ENCODE peak calls at places on chromosomes 4 and X, in ten cellular contexts. One of them, this sample, is unnamed.

GRCh38 chrX:45035071-45035470 is 162.1 kb downstream of the KDM6A start:
- DNase-seq in astrocyte: no peak
- DNase-seq in IMR-90: no peak
- DNase-seq in adrenal gland: no peak
- DNase-seq in BE2C: no peak
- DNase-seq in breast epithelium: no peak
- DNase-seq in right lobe of liver: no peak
- DNase-seq in astrocyte of the cerebellum: no peak
- DNase-seq in lower leg skin: no peak
- DNase-seq in retinal pigment epithelial cell: no peak
- DNase-seq in this sample: no peak

GRCh38 chr4:801436-802124 is 24.3 kb downstream of the CPLX1 start:
- DNase-seq in astrocyte: no peak
- DNase-seq in IMR-90: no peak
- DNase-seq in adrenal gland: no peak
- DNase-seq in BE2C: no peak
- DNase-seq in breast epithelium: no peak
- DNase-seq in right lobe of liver: no peak
- DNase-seq in astrocyte of the cerebellum: no peak
- DNase-seq in lower leg skin: no peak
- DNase-seq in retinal pigment epithelial cell: no peak
- DNase-seq in this sample: no peak

GRCh38 chrX:56763556-56764152 is 34.6 kb downstream of the NBDY start:
- DNase-seq in astrocyte: peak; percentile 16
- DNase-seq in IMR-90: peak; percentile 75
- DNase-seq in adrenal gland: peak; percentile 76
- DNase-seq in BE2C: no peak
- DNase-seq in breast epithelium: no peak
- DNase-seq in right lobe of liver: peak; percentile 71
- DNase-seq in astrocyte of the cerebellum: peak; percentile 48
- DNase-seq in lower leg skin: no peak
- DNase-seq in retinal pigment epithelial cell: peak; percentile 2
- DNase-seq in this sample: no peak

GRCh38 chr4:26219206-26219605 is 101.6 kb upstream of the RBPJ start:
- DNase-seq in astrocyte: no peak
- DNase-seq in IMR-90: no peak
- DNase-seq in adrenal gland: no peak
- DNase-seq in BE2C: no peak
- DNase-seq in breast epithelium: no peak
- DNase-seq in right lobe of liver: no peak
- DNase-seq in astrocyte of the cerebellum: no peak
- DNase-seq in lower leg skin: no peak
- DNase-seq in retinal pigment epithelial cell: no peak
- DNase-seq in this sample: no peak

GRCh38 chr4:173367285-173367684 is 3.5 kb upstream of the SAP30 start:
- DNase-seq in astrocyte: no peak
- DNase-seq in IMR-90: peak; percentile 22
- DNase-seq in adrenal gland: no peak
- DNase-seq in BE2C: no peak
- DNase-seq in breast epithelium: no peak
- DNase-seq in right lobe of liver: no peak
- DNase-seq in astrocyte of the cerebellum: no peak
- DNase-seq in lower leg skin: no peak
- DNase-seq in retinal pigment epithelial cell: no peak
- DNase-seq in this sample: no peak

GRCh38 chrX:11464836-11465458 is 171.7 kb downstream of the AMELX start:
- DNase-seq in astrocyte: no peak
- DNase-seq in IMR-90: no peak
- DNase-seq in adrenal gland: no peak
- DNase-seq in BE2C: no peak
- DNase-seq in breast epithelium: no peak
- DNase-seq in right lobe of liver: no peak
- DNase-seq in astrocyte of the cerebellum: no peak
- DNase-seq in lower leg skin: no peak
- DNase-seq in retinal pigment epithelial cell: no peak
- DNase-seq in this sample: no peak

GRCh38 chr4:38141808-38142500 is 181.8 kb downstream of the PTTG2 start:
- DNase-seq in astrocyte: peak; percentile 79
- DNase-seq in IMR-90: peak; percentile 86
- DNase-seq in adrenal gland: no peak
- DNase-seq in BE2C: no peak
- DNase-seq in breast epithelium: no peak
- DNase-seq in right lobe of liver: no peak
- DNase-seq in astrocyte of the cerebellum: no peak
- DNase-seq in lower leg skin: peak; percentile 37
- DNase-seq in retinal pigment epithelial cell: no peak
- DNase-seq in this sample: no peak

GRCh38 chr4:25928320-25928955 is 14.4 kb downstream of the SMIM20 start:
- DNase-seq in astrocyte: no peak
- DNase-seq in IMR-90: no peak
- DNase-seq in adrenal gland: no peak
- DNase-seq in BE2C: no peak
- DNase-seq in breast epithelium: no peak
- DNase-seq in right lobe of liver: no peak
- DNase-seq in astrocyte of the cerebellum: no peak
- DNase-seq in lower leg skin: no peak
- DNase-seq in retinal pigment epithelial cell: no peak
- DNase-seq in this sample: no peak

GRCh38 chrX:154409222-154409871 is at the start of gene DNASE1L1:
- DNase-seq in astrocyte: peak; percentile 82
- DNase-seq in IMR-90: peak; percentile 87
- DNase-seq in adrenal gland: peak; percentile 88
- DNase-seq in BE2C: peak; percentile 94
- DNase-seq in breast epithelium: no peak
- DNase-seq in right lobe of liver: peak; percentile 82
- DNase-seq in astrocyte of the cerebellum: peak; percentile 62
- DNase-seq in lower leg skin: peak; percentile 63
- DNase-seq in retinal pigment epithelial cell: peak; percentile 82
- DNase-seq in this sample: peak; percentile 87

GRCh38 chrX:150506486-150506885 is 61.9 kb upstream of the MTM1 start:
- DNase-seq in astrocyte: no peak
- DNase-seq in IMR-90: no peak
- DNase-seq in adrenal gland: no peak
- DNase-seq in BE2C: no peak
- DNase-seq in breast epithelium: no peak
- DNase-seq in right lobe of liver: no peak
- DNase-seq in astrocyte of the cerebellum: no peak
- DNase-seq in lower leg skin: no peak
- DNase-seq in retinal pigment epithelial cell: no peak
- DNase-seq in this sample: no peak

GRCh38 chrX:70481424-70481823 is 36.8 kb downstream of the DLG3 start:
- DNase-seq in astrocyte: no peak
- DNase-seq in IMR-90: no peak
- DNase-seq in adrenal gland: no peak
- DNase-seq in BE2C: no peak
- DNase-seq in breast epithelium: no peak
- DNase-seq in right lobe of liver: no peak
- DNase-seq in astrocyte of the cerebellum: no peak
- DNase-seq in lower leg skin: no peak
- DNase-seq in retinal pigment epithelial cell: no peak
- DNase-seq in this sample: no peak

GRCh38 chr4:108878781-108879180 is 115.9 kb upstream of the ETNPPL start:
- DNase-seq in astrocyte: no peak
- DNase-seq in IMR-90: no peak
- DNase-seq in adrenal gland: no peak
- DNase-seq in BE2C: no peak
- DNase-seq in breast epithelium: no peak
- DNase-seq in right lobe of liver: no peak
- DNase-seq in astrocyte of the cerebellum: no peak
- DNase-seq in lower leg skin: no peak
- DNase-seq in retinal pigment epithelial cell: no peak
- DNase-seq in this sample: no peak
- H3K4me3 ChIP-seq in astrocyte: no peak overlapping the region
- H3K4me3 ChIP-seq in IMR-90: no peak overlapping the region
- H3K4me3 ChIP-seq in adrenal gland: no peak overlapping the region
- H3K4me3 ChIP-seq in BE2C: no peak overlapping the region
- H3K4me3 ChIP-seq in breast epithelium: no peak overlapping the region
- H3K4me3 ChIP-seq in right lobe of liver: no peak overlapping the region
- H3K4me3 ChIP-seq in astrocyte of the cerebellum: no peak overlapping the region
- H3K4me3 ChIP-seq in lower leg skin: no peak overlapping the region
- H3K4me3 ChIP-seq in retinal pigment epithelial cell: no peak overlapping the region
- H3K4me3 ChIP-seq in this sample: no peak overlapping the region

GRCh38 chrX:40546870-40547269 is 33.9 kb upstream of the ATP6AP2 start:
- DNase-seq in astrocyte: no peak
- DNase-seq in IMR-90: no peak
- DNase-seq in adrenal gland: no peak
- DNase-seq in BE2C: no peak
- DNase-seq in breast epithelium: no peak
- DNase-seq in right lobe of liver: no peak
- DNase-seq in astrocyte of the cerebellum: no peak
- DNase-seq in lower leg skin: no peak
- DNase-seq in retinal pigment epithelial cell: no peak
- DNase-seq in this sample: no peak

GRCh38 chrX:40558590-40558989 is 22.2 kb upstream of the ATP6AP2 start:
- DNase-seq in astrocyte: no peak
- DNase-seq in IMR-90: no peak
- DNase-seq in adrenal gland: no peak
- DNase-seq in BE2C: no peak
- DNase-seq in breast epithelium: no peak
- DNase-seq in right lobe of liver: no peak
- DNase-seq in astrocyte of the cerebellum: no peak
- DNase-seq in lower leg skin: no peak
- DNase-seq in retinal pigment epithelial cell: no peak
- DNase-seq in this sample: no peak

GRCh38 chrX:40550069-40550468 is 30.7 kb upstream of the ATP6AP2 start:
- DNase-seq in astrocyte: no peak
- DNase-seq in IMR-90: no peak
- DNase-seq in adrenal gland: peak; percentile 61
- DNase-seq in BE2C: peak; percentile 90
- DNase-seq in breast epithelium: no peak
- DNase-seq in right lobe of liver: peak; percentile 50
- DNase-seq in astrocyte of the cerebellum: no peak
- DNase-seq in lower leg skin: no peak
- DNase-seq in retinal pigment epithelial cell: no peak
- DNase-seq in this sample: no peak

GRCh38 chrX:40552768-40553167 is 28.0 kb upstream of the ATP6AP2 start:
- DNase-seq in astrocyte: no peak
- DNase-seq in IMR-90: peak; percentile 9
- DNase-seq in adrenal gland: no peak
- DNase-seq in BE2C: no peak
- DNase-seq in breast epithelium: no peak
- DNase-seq in right lobe of liver: no peak
- DNase-seq in astrocyte of the cerebellum: no peak
- DNase-seq in lower leg skin: no peak
- DNase-seq in retinal pigment epithelial cell: no peak
- DNase-seq in this sample: no peak
- TF ChIP-seq CTCF in astrocyte: no peak
- TF ChIP-seq CTCF in IMR-90: peak; percentile 28
- TF ChIP-seq CTCF in adrenal gland: no peak
- TF ChIP-seq CTCF in BE2C: peak; percentile 38
- TF ChIP-seq CTCF in breast epithelium: no peak
- TF ChIP-seq CTCF in right lobe of liver: peak; percentile 18
- TF ChIP-seq CTCF in astrocyte of the cerebellum: peak; percentile 37
- TF ChIP-seq CTCF in lower leg skin: no peak
- TF ChIP-seq CTCF in retinal pigment epithelial cell: peak; percentile 28
- TF ChIP-seq CTCF in this sample: no peak

GRCh38 chr4:2809610-2810180 is 16.8 kb downstream of the SH3BP2 start:
- DNase-seq in astrocyte: no peak
- DNase-seq in IMR-90: no peak
- DNase-seq in adrenal gland: no peak
- DNase-seq in BE2C: no peak
- DNase-seq in breast epithelium: no peak
- DNase-seq in right lobe of liver: peak; percentile 67
- DNase-seq in astrocyte of the cerebellum: no peak
- DNase-seq in lower leg skin: no peak
- DNase-seq in retinal pigment epithelial cell: no peak
- DNase-seq in this sample: no peak

GRCh38 chr4:2812985-2813384 is 20.1 kb downstream of the SH3BP2 start:
- DNase-seq in astrocyte: no peak
- DNase-seq in IMR-90: no peak
- DNase-seq in adrenal gland: no peak
- DNase-seq in BE2C: no peak
- DNase-seq in breast epithelium: no peak
- DNase-seq in right lobe of liver: no peak
- DNase-seq in astrocyte of the cerebellum: no peak
- DNase-seq in lower leg skin: no peak
- DNase-seq in retinal pigment epithelial cell: no peak
- DNase-seq in this sample: no peak

GRCh38 chr4:2813446-2814405 is 20.8 kb downstream of the SH3BP2 start:
- DNase-seq in astrocyte: no peak
- DNase-seq in IMR-90: no peak
- DNase-seq in adrenal gland: no peak
- DNase-seq in BE2C: no peak
- DNase-seq in breast epithelium: no peak
- DNase-seq in right lobe of liver: no peak
- DNase-seq in astrocyte of the cerebellum: no peak
- DNase-seq in lower leg skin: no peak
- DNase-seq in retinal pigment epithelial cell: no peak
- DNase-seq in this sample: no peak

GRCh38 chr4:2812600-2812932 is 19.7 kb downstream of the SH3BP2 start:
- DNase-seq in astrocyte: no peak
- DNase-seq in IMR-90: no peak
- DNase-seq in adrenal gland: no peak
- DNase-seq in BE2C: no peak
- DNase-seq in breast epithelium: no peak
- DNase-seq in right lobe of liver: no peak
- DNase-seq in astrocyte of the cerebellum: no peak
- DNase-seq in lower leg skin: no peak
- DNase-seq in retinal pigment epithelial cell: no peak
- DNase-seq in this sample: no peak

DNA sequence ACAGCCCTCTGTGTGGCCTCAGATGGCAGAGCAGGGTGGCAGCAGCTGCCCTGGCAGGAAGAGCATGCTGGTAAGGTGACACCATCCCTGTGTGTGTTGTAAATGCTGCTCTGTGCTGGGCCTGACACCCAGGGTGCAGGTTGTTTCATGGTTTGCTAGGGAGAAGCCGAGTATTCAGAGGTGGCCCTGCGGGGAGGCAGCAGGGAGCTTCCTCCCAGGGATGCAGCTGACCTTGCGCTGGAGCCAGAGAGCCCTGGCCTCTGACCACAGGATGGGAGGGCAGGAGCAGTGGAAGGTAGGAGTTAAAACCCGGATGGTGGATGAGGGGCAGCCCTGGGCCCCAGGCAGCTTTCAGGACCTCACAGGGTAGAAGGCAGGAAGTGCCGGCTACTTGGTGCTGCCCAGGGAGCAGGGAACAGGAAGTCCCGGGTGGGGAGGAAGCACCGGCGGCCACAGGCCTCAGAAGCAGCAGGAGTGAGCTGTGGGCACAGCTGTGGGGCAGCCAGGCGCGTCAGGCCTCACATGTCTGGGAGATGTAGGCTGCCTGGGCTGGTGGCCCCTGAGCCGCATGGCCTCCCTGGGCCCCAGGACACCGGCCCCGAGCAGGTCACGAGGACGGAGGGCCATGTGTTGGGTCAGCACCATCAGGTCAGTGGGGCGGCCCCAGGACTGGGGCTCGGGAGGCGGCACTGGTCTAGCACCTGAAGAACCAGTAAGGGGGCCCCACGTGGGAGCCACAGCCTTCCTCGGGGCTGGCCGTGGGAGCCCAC is 19.1 kb downstream of the SH3BP2 start:
- DNase-seq in astrocyte: peak; percentile 22
- DNase-seq in IMR-90: peak; percentile 65
- DNase-seq in adrenal gland: peak; percentile 81
- DNase-seq in BE2C: peak; percentile 60
- DNase-seq in breast epithelium: no peak
- DNase-seq in right lobe of liver: peak; percentile 73
- DNase-seq in astrocyte of the cerebellum: no peak
- DNase-seq in lower leg skin: peak; percentile 71
- DNase-seq in retinal pigment epithelial cell: peak; percentile 21
- DNase-seq in this sample: peak; percentile 85
- H3K4me3 ChIP-seq in astrocyte: peak overlapping the region; percentile 5
- H3K4me3 ChIP-seq in IMR-90: no peak overlapping the region
- H3K4me3 ChIP-seq in adrenal gland: no peak overlapping the region
- H3K4me3 ChIP-seq in BE2C: no peak overlapping the region
- H3K4me3 ChIP-seq in breast epithelium: peak overlapping the region; percentile 41
- H3K4me3 ChIP-seq in right lobe of liver: peak overlapping the region; percentile 35
- H3K4me3 ChIP-seq in astrocyte of the cerebellum: no peak overlapping the region
- H3K4me3 ChIP-seq in lower leg skin: no peak overlapping the region
- H3K4me3 ChIP-seq in retinal pigment epithelial cell: peak overlapping the region; percentile 21
- H3K4me3 ChIP-seq in this sample: peak overlapping the region; percentile 32

GRCh38 chr4:95095352-95095974 is 337.7 kb downstream of the BMPR1B start:
- DNase-seq in astrocyte: peak; percentile 39
- DNase-seq in IMR-90: peak; percentile 59
- DNase-seq in adrenal gland: no peak
- DNase-seq in BE2C: peak; percentile 41
- DNase-seq in breast epithelium: no peak
- DNase-seq in right lobe of liver: no peak
- DNase-seq in astrocyte of the cerebellum: peak; percentile 43
- DNase-seq in lower leg skin: no peak
- DNase-seq in retinal pigment epithelial cell: no peak
- DNase-seq in this sample: no peak
- TF ChIP-seq CTCF in astrocyte: peak; percentile 57
- TF ChIP-seq CTCF in IMR-90: peak; percentile 79
- TF ChIP-seq CTCF in adrenal gland: peak; percentile 8
- TF ChIP-seq CTCF in BE2C: peak; percentile 85
- TF ChIP-seq CTCF in breast epithelium: peak; percentile 21
- TF ChIP-seq CTCF in right lobe of liver: peak; percentile 33
- TF ChIP-seq CTCF in astrocyte of the cerebellum: peak; percentile 66
- TF ChIP-seq CTCF in lower leg skin: no peak
- TF ChIP-seq CTCF in retinal pigment epithelial cell: peak; percentile 74
- TF ChIP-seq CTCF in this sample: peak; percentile 62